ENCODE peak calls at places on chromosomes 4 and X, in nine cellular contexts. J, X, W, M, H, P, B, L and K are unnamed samples.

GRCh38 chr4:151860561-151861093 is 99.8 kb upstream of the GATB start:
- DNase-seq in J (no peak), X (no peak), W (no peak), M (no peak), H (no peak), P (no peak), B (no peak), L (no peak), K (no peak)

GRCh38 chr4:56828784-56829535 is 7.5 kb upstream of the SPINK2 start:
- DNase-seq in J (no peak), X (no peak), W (no peak), M (no peak), H (no peak), P (no peak), B (no peak), L (no peak), K (no peak)

GRCh38 chr4:117965608-117966007 is 68.7 kb upstream of the NDST3 start:
- DNase-seq in J (peak; percentile 82), X (no peak), W (no peak), M (no peak), H (no peak), P (no peak), B (no peak), L (no peak), K (no peak)

GRCh38 chrX:20181563-20182329 is 40.1 kb upstream of the EIF1AX start:
- DNase-seq in J (no peak), X (no peak), W (no peak), M (no peak), H (no peak), P (no peak), B (no peak), L (no peak), K (no peak)

GRCh38 chr4:89071311-89071710 is 14.3 kb upstream of the FAM13A start:
- DNase-seq in J (no peak), X (no peak), W (no peak), M (no peak), H (no peak), P (no peak), B (no peak), L (no peak), K (no peak)

GRCh38 chr4:24770111-24770584 is 25.2 kb upstream of the SOD3 start:
- DNase-seq in J (no peak), X (no peak), W (peak; percentile 12), M (peak; percentile 60), H (no peak), P (no peak), B (peak; percentile 75), L (no peak), K (peak; percentile 14)

GRCh38 chr4:74059161-74059829 is 20.8 kb upstream of the CXCL3 start:
- DNase-seq in J (no peak), X (no peak), W (no peak), M (no peak), H (no peak), P (no peak), B (no peak), L (no peak), K (no peak)

GRCh38 chrX:103918584-103919335 is 43.7 kb upstream of the TMSB15B start:
- DNase-seq in J (peak; percentile 39), X (peak; percentile 75), W (peak; percentile 49), M (peak; percentile 64), H (peak; percentile 32), P (peak; percentile 3), B (no peak), L (peak; percentile 74), K (no peak)

GRCh38 chr4:59060002-59060846 is 1950.0 kb upstream of the IGFBP7 start:
- DNase-seq in J (no peak), X (no peak), W (no peak), M (no peak), H (no peak), P (no peak), B (no peak), L (no peak), K (no peak)

GRCh38 chrX:118346258-118347094 is 570 bp downstream of the WDR44 start:
- DNase-seq in J (peak; percentile 35), X (peak; percentile 54), W (no peak), M (no peak), H (no peak), P (no peak), B (no peak), L (peak; percentile 43), K (no peak)

GRCh38 chrX:8868906-8869305 is 67.7 kb upstream of the FAM9A start:
- DNase-seq in J (no peak), X (no peak), W (no peak), M (peak; percentile 50), H (no peak), P (no peak), B (no peak), L (no peak), K (no peak)

GRCh38 chrX:31679861-31680260 is 608.0 kb upstream of the FTHL17 start:
- DNase-seq in J (no peak), X (no peak), W (no peak), M (no peak), H (no peak), P (no peak), B (no peak), L (no peak), K (no peak)

GRCh38 chrX:125266153-125266660 is 53.5 kb upstream of the TEX13C start:
- DNase-seq in J (no peak), X (no peak), W (no peak), M (no peak), H (no peak), P (no peak), B (no peak), L (no peak), K (no peak)

GRCh38 chr4:60403986-60404385 is 796.1 kb upstream of the ADGRL3 start:
- DNase-seq in J (no peak), X (no peak), W (no peak), M (no peak), H (no peak), P (no peak), B (no peak), L (no peak), K (no peak)

GRCh38 chrX:9682861-9683260 is 82.8 kb downstream of the GPR143 start:
- DNase-seq in J (no peak), X (no peak), W (no peak), M (no peak), H (no peak), P (no peak), B (no peak), L (no peak), K (no peak)

GRCh38 chr4:10590896-10591295 is 93.7 kb downstream of the CLNK start:
- DNase-seq in J (no peak), X (no peak), W (no peak), M (peak; percentile 20), H (no peak), P (no peak), B (peak; percentile 26), L (no peak), K (no peak)

GRCh38 chr4:125313497-125313896 is 1.3 kb upstream of the FAT4 start:
- DNase-seq in J (peak; percentile 83), X (peak; percentile 57), W (no peak), M (peak; percentile 96), H (peak; percentile 86), P (peak; percentile 62), B (peak; percentile 95), L (peak; percentile 45), K (peak; percentile 95)

GRCh38 chr4:26459054-26459755 is 31.1 kb downstream of the CCKAR start:
- DNase-seq in J (peak; percentile 8), X (peak; percentile 76), W (peak; percentile 33), M (peak; percentile 81), H (peak; percentile 59), P (peak; percentile 10), B (peak; percentile 51), L (peak; percentile 53), K (peak; percentile 25)

GRCh38 chrX:11759461-11760311 is 1.6 kb downstream of the MSL3 start:
- DNase-seq in J (peak; percentile 94), X (peak; percentile 89), W (no peak), M (peak; percentile 93), H (peak; percentile 87), P (peak; percentile 90), B (peak; percentile 77), L (peak; percentile 77), K (peak; percentile 65)

GRCh38 chrX:50814701-50815476 is 895 bp upstream of the SHROOM4 start:
- DNase-seq in J (peak; percentile 89), X (no peak), W (no peak), M (peak; percentile 54), H (no peak), P (no peak), B (no peak), L (no peak), K (no peak)

GRCh38 chr4:151202851-151203455 is 74.0 kb upstream of the PRSS48 start:
- DNase-seq in J (no peak), X (no peak), W (no peak), M (peak; percentile 73), H (no peak), P (no peak), B (no peak), L (no peak), K (no peak)

GRCh38 chr4:19844436-19844835 is 407.3 kb upstream of the SLIT2 start:
- DNase-seq in J (no peak), X (no peak), W (no peak), M (peak; percentile 79), H (no peak), P (no peak), B (no peak), L (no peak), K (no peak)

GRCh38 chr4:173374588-173374987 is 3.8 kb downstream of the SAP30 start:
- DNase-seq in J (no peak), X (no peak), W (no peak), M (no peak), H (no peak), P (no peak), B (no peak), L (no peak), K (no peak)

GRCh38 chr4:186557486-186557885 is 2.1 kb upstream of the MTNR1A start:
- DNase-seq in J (no peak), X (no peak), W (no peak), M (peak; percentile 21), H (no peak), P (no peak), B (no peak), L (no peak), K (no peak)